ENCODE peak calls at places on chromosomes 12 and 14, in eight cellular contexts. One of them, this sample, is unnamed. For H3K9me3, the result is how much of the 10 kb centered on the place peaks cover.

GRCh38 chr12:9750276-9751203 is 10.2 kb downstream of the CD69 start:
- DNase-seq in transverse colon: peak
- DNase-seq in fibroblast of lung: peak
- DNase-seq in heart right ventricle: no peak
- DNase-seq in tibial artery: no peak
- DNase-seq in sigmoid colon: peak
- DNase-seq in IMR-90: peak
- DNase-seq in neural progenitor cell: peak
- DNase-seq in this sample: peak

GRCh38 chr14:69713127-69713800 is 53.7 kb upstream of the SRSF5 start:
- DNase-seq in transverse colon: peak
- DNase-seq in fibroblast of lung: no peak
- DNase-seq in heart right ventricle: no peak
- DNase-seq in tibial artery: no peak
- DNase-seq in sigmoid colon: no peak
- DNase-seq in IMR-90: no peak
- DNase-seq in neural progenitor cell: peak
- DNase-seq in this sample: peak

GRCh38 chr12:47900480-47901129 is 4.2 kb downstream of the VDR start:
- DNase-seq in transverse colon: peak
- DNase-seq in fibroblast of lung: no peak
- DNase-seq in heart right ventricle: no peak
- DNase-seq in tibial artery: no peak
- DNase-seq in sigmoid colon: peak
- DNase-seq in IMR-90: no peak
- DNase-seq in neural progenitor cell: no peak
- DNase-seq in this sample: no peak

GRCh38 chr14:22570132-22570949 is 18.7 kb downstream of the DAD1 start:
- DNase-seq in transverse colon: peak
- DNase-seq in fibroblast of lung: peak
- DNase-seq in heart right ventricle: no peak
- DNase-seq in tibial artery: no peak
- DNase-seq in sigmoid colon: peak
- DNase-seq in IMR-90: peak
- DNase-seq in neural progenitor cell: peak
- DNase-seq in this sample: peak

GRCh38 chr12:76698966-76699365 is 64.9 kb upstream of the ZDHHC17 start:
- DNase-seq in transverse colon: no peak
- DNase-seq in fibroblast of lung: no peak
- DNase-seq in heart right ventricle: no peak
- DNase-seq in tibial artery: no peak
- DNase-seq in sigmoid colon: no peak
- DNase-seq in IMR-90: no peak
- DNase-seq in neural progenitor cell: peak
- DNase-seq in this sample: no peak

GRCh38 chr14:99684356-99684952 is 356 bp downstream of the CYP46A1 start:
- DNase-seq in transverse colon: no peak
- DNase-seq in fibroblast of lung: no peak
- DNase-seq in heart right ventricle: no peak
- DNase-seq in tibial artery: no peak
- DNase-seq in sigmoid colon: no peak
- DNase-seq in IMR-90: peak
- DNase-seq in neural progenitor cell: no peak
- DNase-seq in this sample: no peak

GRCh38 chr12:49838973-49839633 is 3.8 kb downstream of the BCDIN3D start:
- DNase-seq in transverse colon: no peak
- DNase-seq in fibroblast of lung: peak
- DNase-seq in heart right ventricle: no peak
- DNase-seq in tibial artery: no peak
- DNase-seq in sigmoid colon: no peak
- DNase-seq in IMR-90: peak
- DNase-seq in neural progenitor cell: peak
- DNase-seq in this sample: no peak

GRCh38 chr12:4900327-4900726 is 9.4 kb upstream of the KCNA1 start:
- DNase-seq in transverse colon: no peak
- DNase-seq in fibroblast of lung: peak
- DNase-seq in heart right ventricle: no peak
- DNase-seq in tibial artery: no peak
- DNase-seq in sigmoid colon: no peak
- DNase-seq in IMR-90: peak
- DNase-seq in neural progenitor cell: no peak
- DNase-seq in this sample: no peak

GRCh38 chr14:50064993-50065392 is 51.4 kb downstream of the VCPKMT start:
- DNase-seq in transverse colon: peak
- DNase-seq in fibroblast of lung: peak
- DNase-seq in heart right ventricle: no peak
- DNase-seq in tibial artery: no peak
- DNase-seq in sigmoid colon: no peak
- DNase-seq in IMR-90: no peak
- DNase-seq in neural progenitor cell: no peak
- DNase-seq in this sample: peak

GRCh38 chr12:17640615-17641014 is 449.4 kb downstream of the RERGL start:
- DNase-seq in transverse colon: no peak
- DNase-seq in fibroblast of lung: no peak
- DNase-seq in heart right ventricle: no peak
- DNase-seq in tibial artery: no peak
- DNase-seq in sigmoid colon: no peak
- DNase-seq in IMR-90: no peak
- DNase-seq in neural progenitor cell: no peak
- DNase-seq in this sample: no peak

GRCh38 chr12:17642340-17642650 is 447.7 kb downstream of the RERGL start:
- DNase-seq in transverse colon: no peak
- DNase-seq in fibroblast of lung: no peak
- DNase-seq in heart right ventricle: no peak
- DNase-seq in tibial artery: no peak
- DNase-seq in sigmoid colon: no peak
- DNase-seq in IMR-90: no peak
- DNase-seq in neural progenitor cell: no peak
- DNase-seq in this sample: no peak
- TF ChIP-seq CTCF in transverse colon: peak
- TF ChIP-seq CTCF in fibroblast of lung: no peak
- TF ChIP-seq CTCF in heart right ventricle: no peak
- TF ChIP-seq CTCF in tibial artery: no peak
- TF ChIP-seq CTCF in sigmoid colon: no peak
- TF ChIP-seq CTCF in IMR-90: no peak
- TF ChIP-seq CTCF in neural progenitor cell: no peak
- TF ChIP-seq CTCF in this sample: no peak

GRCh38 chr12:17304503-17305347 is 698.8 kb upstream of the LMO3 start:
- DNase-seq in transverse colon: no peak
- DNase-seq in fibroblast of lung: no peak
- DNase-seq in heart right ventricle: no peak
- DNase-seq in tibial artery: no peak
- DNase-seq in sigmoid colon: no peak
- DNase-seq in IMR-90: no peak
- DNase-seq in neural progenitor cell: no peak
- DNase-seq in this sample: no peak
- H3K9me3 ChIP-seq in transverse colon: under half
- H3K9me3 ChIP-seq in fibroblast of lung: under half
- H3K9me3 ChIP-seq in heart right ventricle: under half
- H3K9me3 ChIP-seq in tibial artery: under half
- H3K9me3 ChIP-seq in sigmoid colon: under half
- H3K9me3 ChIP-seq in IMR-90: under half
- H3K9me3 ChIP-seq in neural progenitor cell: under half
- H3K9me3 ChIP-seq in this sample: under half

GRCh38 chr12:41663487-41664258 is 475.6 kb downstream of the PDZRN4 start:
- DNase-seq in transverse colon: no peak
- DNase-seq in fibroblast of lung: peak
- DNase-seq in heart right ventricle: no peak
- DNase-seq in tibial artery: no peak
- DNase-seq in sigmoid colon: no peak
- DNase-seq in IMR-90: peak
- DNase-seq in neural progenitor cell: peak
- DNase-seq in this sample: no peak
- TF ChIP-seq CTCF in transverse colon: peak
- TF ChIP-seq CTCF in fibroblast of lung: peak
- TF ChIP-seq CTCF in heart right ventricle: peak
- TF ChIP-seq CTCF in tibial artery: peak
- TF ChIP-seq CTCF in sigmoid colon: peak
- TF ChIP-seq CTCF in IMR-90: peak
- TF ChIP-seq CTCF in neural progenitor cell: peak
- TF ChIP-seq CTCF in this sample: no peak

DNA sequence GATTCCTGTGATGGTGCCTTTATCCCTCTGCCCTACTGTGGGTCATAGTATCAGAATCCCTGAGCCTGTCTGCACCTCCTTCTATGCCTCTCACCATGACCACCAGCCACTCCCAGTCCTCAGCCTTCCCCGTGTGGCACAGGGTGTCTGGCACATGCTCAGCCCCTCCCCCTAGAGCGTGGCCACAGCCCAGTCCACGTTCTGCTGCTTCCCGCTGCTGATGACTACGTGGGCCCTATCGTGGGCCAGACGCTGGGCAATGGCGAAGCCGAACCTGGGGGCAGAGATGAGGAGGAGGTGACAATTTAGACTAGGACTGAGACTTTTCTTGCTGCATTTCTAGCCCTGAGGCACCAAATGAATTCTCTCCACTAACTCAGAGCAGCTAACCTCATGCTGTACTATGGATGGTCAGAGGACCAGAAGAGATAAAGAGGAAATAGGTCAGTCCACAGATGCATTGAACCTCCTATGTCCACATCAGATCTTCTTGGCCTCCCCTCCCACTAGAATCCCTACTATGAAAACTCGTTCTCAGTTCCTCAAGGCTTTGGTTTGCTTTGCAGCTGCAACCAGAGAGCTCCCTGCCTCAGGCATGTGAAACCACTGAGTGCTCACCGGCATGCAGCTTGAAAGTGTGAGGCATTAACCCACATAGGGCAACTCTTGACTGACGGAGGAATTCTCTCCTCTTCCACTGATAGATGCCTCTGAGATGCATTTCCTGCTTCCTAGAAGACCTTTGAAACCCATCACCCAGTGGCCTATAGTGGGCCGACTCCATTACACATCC is 126.3 kb upstream of the DHRS4 start:
- DNase-seq in transverse colon: no peak
- DNase-seq in fibroblast of lung: no peak
- DNase-seq in heart right ventricle: no peak
- DNase-seq in tibial artery: no peak
- DNase-seq in sigmoid colon: no peak
- DNase-seq in IMR-90: no peak
- DNase-seq in neural progenitor cell: no peak
- DNase-seq in this sample: no peak
- H3K9me3 ChIP-seq in transverse colon: under half
- H3K9me3 ChIP-seq in fibroblast of lung: under half
- H3K9me3 ChIP-seq in heart right ventricle: under half
- H3K9me3 ChIP-seq in tibial artery: under half
- H3K9me3 ChIP-seq in sigmoid colon: under half
- H3K9me3 ChIP-seq in IMR-90: under half
- H3K9me3 ChIP-seq in neural progenitor cell: under half
- H3K9me3 ChIP-seq in this sample: under half

DNA sequence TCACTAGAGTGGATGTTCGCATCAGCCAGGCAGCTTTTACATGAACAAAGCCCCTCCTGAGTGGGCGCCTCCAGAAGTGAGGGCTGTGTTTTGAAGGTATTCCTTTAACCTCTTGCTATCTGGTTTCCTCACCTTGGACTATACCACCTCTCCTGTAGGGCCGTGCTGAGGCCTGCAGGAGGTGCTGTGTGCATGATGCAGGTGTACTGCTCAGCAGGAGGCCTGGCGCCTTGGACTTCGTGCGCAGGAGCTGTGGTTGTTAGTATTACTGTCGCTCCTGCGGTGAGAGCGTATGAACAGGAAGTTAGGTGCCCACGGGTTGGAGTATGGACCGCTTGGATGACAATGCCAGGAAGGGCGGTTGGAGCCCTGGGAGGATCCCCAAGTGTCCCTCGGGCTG is 130.7 kb downstream of the TSPAN9 start:
- DNase-seq in transverse colon: no peak
- DNase-seq in fibroblast of lung: no peak
- DNase-seq in heart right ventricle: no peak
- DNase-seq in tibial artery: no peak
- DNase-seq in sigmoid colon: no peak
- DNase-seq in IMR-90: no peak
- DNase-seq in neural progenitor cell: peak
- DNase-seq in this sample: no peak
- TF ChIP-seq CTCF in transverse colon: no peak
- TF ChIP-seq CTCF in fibroblast of lung: no peak
- TF ChIP-seq CTCF in heart right ventricle: peak
- TF ChIP-seq CTCF in tibial artery: no peak
- TF ChIP-seq CTCF in sigmoid colon: no peak
- TF ChIP-seq CTCF in IMR-90: peak
- TF ChIP-seq CTCF in neural progenitor cell: peak
- TF ChIP-seq CTCF in this sample: no peak

This sample was measured in gastrocnemius medialis.